ENCODE peak calls at places on chromosomes 5 and 9, in four cellular contexts. E, V, H and D are unnamed samples.

GRCh38 chr5:134509308-134510040 is 16.0 kb upstream of the JADE2 start:
- DNase-seq in H (peak), V (peak), E (no peak), D (peak)

GRCh38 chr5:126938461-126938860 is 91.9 kb downstream of the MARCHF3 start:
- DNase-seq in V (no peak), H (no peak), E (no peak), D (no peak)

GRCh38 chr9:72422214-72422613 is 57.2 kb upstream of the ZFAND5 start:
- DNase-seq in H (no peak), V (no peak), E (no peak), D (no peak)

GRCh38 chr9:137264067-137264466 is 8.9 kb downstream of the NELFB start:
- DNase-seq in E (no peak), H (no peak), V (no peak), D (no peak)

GRCh38 chr9:131349881-131350563 is 43.9 kb upstream of the PRRC2B start:
- DNase-seq in V (peak), H (peak), E (peak), D (peak)

GRCh38 chr5:162410365-162410764 is 342.8 kb downstream of the GABRG2 start:
- DNase-seq in H (no peak), E (no peak), V (no peak), D (no peak)

GRCh38 chr9:123335227-123335985 is 20.6 kb upstream of the CRB2 start:
- DNase-seq in H (no peak), V (no peak), E (no peak), D (no peak)

GRCh38 chr5:124905256-124905655 is 158.8 kb upstream of the ZNF608 start:
- DNase-seq in H (no peak), E (no peak), V (no peak), D (no peak)

GRCh38 chr5:150302301-150303069 is at the start of gene ARSI:
- DNase-seq in E (peak), H (no peak), V (no peak), D (no peak)

GRCh38 chr9:108552459-108553040 is 303.2 kb downstream of the ACTL7B start:
- DNase-seq in H (peak), E (no peak), V (no peak), D (no peak)

GRCh38 chr9:81489048-81489447 is 200.3 kb downstream of the TLE1 start:
- DNase-seq in V (no peak), H (no peak), E (no peak), D (no peak)

GRCh38 chr9:114900937-114901802 is 29.2 kb downstream of the TNFSF8 start:
- DNase-seq in V (no peak), E (no peak), H (no peak), D (no peak)

GRCh38 chr5:140632366-140633080 is 452 bp downstream of the CD14 start:
- DNase-seq in V (no peak), E (no peak), H (no peak), D (no peak)

GRCh38 chr9:109072133-109072692 is 47.5 kb downstream of the TMEM245 start:
- DNase-seq in V (peak), E (no peak), H (no peak), D (no peak)

GRCh38 chr5:36156619-36157018 is 4.7 kb downstream of the SKP2 start:
- DNase-seq in E (no peak), V (peak), H (no peak), D (no peak)

GRCh38 chr9:18014556-18014955 is 435.7 kb downstream of the SH3GL2 start:
- DNase-seq in V (no peak), E (no peak), H (no peak), D (no peak)

GRCh38 chr5:38755171-38755570 is 90.6 kb upstream of the OSMR start:
- DNase-seq in E (no peak), V (no peak), H (no peak), D (no peak)

GRCh38 chr5:143488372-143488771 is 84.9 kb upstream of the NR3C1 start:
- DNase-seq in V (no peak), H (no peak), E (no peak), D (no peak)

GRCh38 chr5:126138475-126139005 is 284.7 kb upstream of the GRAMD2B start:
- DNase-seq in V (no peak), E (no peak), H (no peak), D (no peak)

GRCh38 chr5:54703091-54703490 is 185.5 kb downstream of the SNX18 start:
- DNase-seq in E (no peak), H (no peak), V (no peak), D (no peak)

GRCh38 chr9:126293522-126293889 is 33.1 kb upstream of the MVB12B start:
- DNase-seq in H (no peak), V (no peak), E (peak), D (peak)
- TF ChIP-seq JUND in H (no peak), V (no peak), E (no peak), D (no peak)

DNA sequence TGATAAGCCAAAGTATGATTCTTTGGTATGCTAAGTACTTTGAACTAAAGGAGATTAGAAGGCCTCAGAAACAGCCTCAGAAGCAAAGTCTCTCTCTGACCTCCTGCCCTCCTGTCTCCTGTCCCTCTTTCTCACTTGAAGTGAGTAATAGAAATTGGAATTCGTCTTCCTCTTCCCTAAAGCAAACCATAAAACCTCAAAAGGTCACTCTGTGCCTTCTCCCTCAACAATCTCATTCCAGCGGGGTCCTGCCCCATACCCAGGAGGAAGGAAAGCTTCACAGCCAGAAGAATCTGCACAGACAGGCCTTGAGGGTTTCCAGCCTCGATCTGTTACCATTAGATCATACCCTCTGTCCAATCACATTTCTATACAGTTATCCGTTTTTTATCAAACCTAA is 87.8 kb downstream of the HAPLN1 start:
- DNase-seq in H (peak), E (no peak), V (no peak), D (no peak)
- TF ChIP-seq ELF1 in H (no peak), E (no peak), V (no peak), D (no peak)

GRCh38 chr5:172801184-172801671 is 30.2 kb upstream of the DUSP1 start:
- DNase-seq in V (peak), E (no peak), H (no peak), D (no peak)
- TF ChIP-seq JUND in V (no peak), E (peak), H (peak), D (peak)

DNA sequence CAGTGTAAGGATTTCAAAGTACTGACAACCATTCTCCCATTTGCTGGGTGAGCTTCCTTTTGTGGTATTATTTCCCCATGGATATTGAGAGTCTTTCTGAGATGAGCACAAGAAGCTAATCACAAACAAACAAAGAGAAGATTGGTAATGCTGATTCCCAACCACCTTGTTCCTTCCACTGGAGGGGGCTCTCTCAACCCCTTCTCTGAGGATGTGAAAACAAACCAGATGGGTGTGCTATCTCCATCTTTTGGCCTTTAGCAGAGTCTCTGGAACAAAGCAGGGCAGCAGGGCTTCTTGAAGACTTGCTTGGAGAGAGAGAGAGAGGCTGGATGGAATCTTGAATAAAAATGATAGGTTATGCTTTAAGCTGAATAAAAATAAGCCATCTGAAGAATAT is 576.7 kb upstream of the ZNF462 start:
- DNase-seq in V (no peak), H (no peak), E (no peak), D (peak)
- TF ChIP-seq ELF1 in V (no peak), H (no peak), E (no peak), D (no peak)

GRCh38 chr5:115382989-115383388 is 86.5 kb upstream of the CCDC112 start:
- DNase-seq in E (no peak), H (no peak), V (no peak), D (no peak)
- TF ChIP-seq JUND in E (no peak), H (no peak), V (no peak), D (no peak)

DNA sequence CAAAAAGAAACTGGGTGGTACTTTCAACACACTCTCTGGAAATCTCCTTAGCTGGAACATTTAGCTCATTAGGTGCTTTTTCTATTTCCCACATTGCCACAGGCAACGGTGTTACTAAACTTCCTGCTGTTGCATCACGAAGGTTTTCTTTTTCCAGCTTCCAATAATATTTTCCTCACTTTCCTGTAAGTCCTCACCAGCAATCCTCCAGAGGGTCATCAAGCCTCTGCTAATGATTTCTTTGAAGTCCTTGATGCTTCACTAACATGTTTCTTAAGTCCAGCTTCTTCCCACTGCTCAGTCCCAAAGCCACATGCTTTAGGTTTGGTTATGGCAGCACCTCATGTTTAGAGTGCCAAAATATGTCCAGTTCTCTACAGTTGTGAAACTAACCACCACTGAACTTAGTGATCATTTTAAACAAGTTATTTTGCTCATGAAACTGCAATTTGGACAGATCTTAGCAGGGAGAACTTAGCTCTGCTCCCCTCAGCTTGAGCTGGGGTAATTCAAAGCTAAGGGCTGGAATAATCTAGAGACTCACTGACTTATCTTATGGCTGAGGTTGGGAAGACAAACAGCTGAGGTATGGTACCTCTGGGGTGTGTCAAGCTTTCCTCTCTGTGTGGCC is 39.9 kb upstream of the RETREG1 start:
- DNase-seq in V (no peak), E (no peak), H (no peak), D (no peak)
- TF ChIP-seq ELF1 in V (no peak), E (no peak), H (no peak), D (no peak)